ENCODE peak calls at places on chromosome X, in seven cellular contexts. G, H, N, R, E, F and I are unnamed samples.

GRCh38 chrX:13901354-13901753 is 84.5 kb upstream of the GPM6B start:
- DNase-seq in N (no peak), F (no peak), G (no peak), H (no peak), R (no peak), E (no peak), I (no peak)

GRCh38 chrX:119605398-119605738 is 856 bp downstream of the NKRF start:
- DNase-seq in G (no peak), R (no peak), N (peak), H (no peak), F (no peak), E (peak), I (no peak)

GRCh38 chrX:69074726-69075125 is 90.5 kb downstream of the PJA1 start:
- DNase-seq in N (no peak), R (no peak), H (no peak), E (no peak), G (no peak), F (no peak), I (no peak)

GRCh38 chrX:1502853-1503252 is 34.1 kb downstream of the P2RY8 start:
- DNase-seq in H (no peak), N (no peak), R (no peak), G (no peak), E (no peak), F (no peak), I (no peak)

GRCh38 chrX:1207496-1208025 is 4.9 kb downstream of the CRLF2 start:
- DNase-seq in F (no peak), N (no peak), H (no peak), R (no peak), G (no peak), E (no peak), I (no peak)

GRCh38 chrX:135194684-135195083 is 23.5 kb upstream of the CT55 start:
- DNase-seq in E (no peak), G (no peak), F (no peak), H (no peak), N (no peak), R (no peak), I (no peak)

GRCh38 chrX:40065291-40066046 is 32.3 kb downstream of the BCOR start:
- DNase-seq in F (no peak), R (no peak), N (no peak), E (peak), G (no peak), H (no peak), I (no peak)

GRCh38 chrX:112536544-112536943 is 143.2 kb downstream of the LHFPL1 start:
- DNase-seq in H (no peak), R (no peak), G (no peak), N (no peak), F (no peak), E (no peak), I (peak)

GRCh38 chrX:22313757-22314156 is 41.0 kb downstream of the CBLL2 start:
- DNase-seq in H (no peak), E (no peak), G (no peak), N (no peak), R (no peak), F (no peak), I (no peak)